ENCODE peak calls at places on chromosomes 7 and 10, in four cellular contexts. O is activated CD4-positive, CD25-positive, alpha-beta regulatory T cell; I is dorsolateral prefrontal cortex; R is NCI-H1105 treated with DMSO at 0.1 percent for 48 hours. G is an unnamed sample.

GRCh38 chr10:125283191-125283590 is 122.8 kb upstream of the CTBP2 start:
- DNase-seq in O (no peak), I (no peak), R (no peak), G (no peak)

GRCh38 chr10:4813496-4813895 is 12.5 kb upstream of the AKR1E2 start:
- DNase-seq in O (no peak), I (no peak), R (no peak), G (no peak)

GRCh38 chr10:17425584-17426262 is 28.7 kb downstream of the ST8SIA6 start:
- DNase-seq in O (peak; percentile 2), I (no peak), R (no peak), G (peak; percentile 33)

GRCh38 chr10:22629843-22630228 is 84.5 kb downstream of the PIP4K2A start:
- DNase-seq in O (no peak), I (no peak), R (no peak), G (no peak)

GRCh38 chr7:139731802-139732470 is 45.9 kb downstream of the HIPK2 start:
- DNase-seq in O (no peak), I (peak; percentile 80), R (no peak), G (no peak)

GRCh38 chr10:14507156-14507555 is 176.4 kb upstream of the FRMD4A start:
- DNase-seq in O (no peak), I (no peak), R (peak; percentile 61), G (peak; percentile 18)

GRCh38 chr10:5482016-5482415 is 17.4 kb downstream of the CALML5 start:
- DNase-seq in O (no peak), I (no peak), R (no peak), G (no peak)

GRCh38 chr10:43965033-43965917 is 316.6 kb upstream of the ZNF32 start:
- DNase-seq in O (no peak), I (no peak), R (no peak), G (no peak)

GRCh38 chr7:73451780-73452398 is 18.3 kb downstream of the FZD9 start:
- DNase-seq in O (no peak), I (no peak), R (peak; percentile 55), G (peak; percentile 58)

GRCh38 chr7:89200758-89201157 is 405.2 kb upstream of the TEX47 start:
- DNase-seq in O (no peak), I (no peak), R (no peak), G (no peak)

GRCh38 chr7:101507791-101508252 is 121.3 kb downstream of the MYL10 start:
- DNase-seq in O (no peak), I (no peak), R (peak; percentile 77), G (no peak)

GRCh38 chr7:140121321-140121720 is 55.5 kb downstream of the KDM7A start:
- DNase-seq in O (no peak), I (no peak), R (no peak), G (no peak)

GRCh38 chr7:22594020-22594419 is 94.0 kb upstream of the STEAP1B start:
- DNase-seq in O (no peak), I (no peak), R (peak; percentile 11), G (no peak)

GRCh38 chr10:1737222-1738061 is at the start of gene ADARB2:
- DNase-seq in O (no peak), I (peak; percentile 82), R (peak; percentile 86), G (no peak)

GRCh38 chr10:3046941-3047621 is 20.3 kb upstream of the PFKP start:
- DNase-seq in O (no peak), I (no peak), R (no peak), G (no peak)

GRCh38 chr10:58175990-58176910 is 91.4 kb downstream of the IPMK start:
- DNase-seq in O (no peak), I (no peak), R (no peak), G (no peak)

GRCh38 chr10:3861785-3862184 is 76.8 kb upstream of the KLF6 start:
- DNase-seq in O (no peak), I (no peak), R (no peak), G (no peak)

GRCh38 chr10:17199351-17199804 is 2.1 kb downstream of the TRDMT1 start:
- DNase-seq in O (no peak), I (no peak), R (peak; percentile 2), G (no peak)

GRCh38 chr7:33627741-33628140 is 277.6 kb upstream of the BMPER start:
- DNase-seq in O (no peak), I (no peak), R (no peak), G (no peak)

GRCh38 chr10:13939391-13939790 is 352.6 kb downstream of the PRPF18 start:
- DNase-seq in O (no peak), I (no peak), R (no peak), G (no peak)